ENCODE peak calls at places on chromosomes 4 and X, in five cellular contexts. One of them, this sample, is unnamed.

GRCh38 chr4:177107288-177107901 is 202.3 kb upstream of the NEIL3 start:
- DNase-seq in esophagus squamous epithelium: no peak
- DNase-seq in HCT116: no peak
- DNase-seq in GM12865: peak; percentile 9
- DNase-seq in heart left ventricle: no peak
- DNase-seq in this sample: no peak

GRCh38 chr4:87853108-87853507 is 20.3 kb downstream of the MEPE start:
- DNase-seq in esophagus squamous epithelium: no peak
- DNase-seq in HCT116: peak; percentile 45
- DNase-seq in GM12865: peak; percentile 28
- DNase-seq in heart left ventricle: no peak
- DNase-seq in this sample: peak; percentile 31

GRCh38 chr4:1053080-1053661 is 41.7 kb downstream of the FGFRL1 start:
- DNase-seq in esophagus squamous epithelium: no peak
- DNase-seq in HCT116: no peak
- DNase-seq in GM12865: no peak
- DNase-seq in heart left ventricle: no peak
- DNase-seq in this sample: peak; percentile 6

GRCh38 chr4:186666252-186666651 is 57.4 kb downstream of the FAT1 start:
- DNase-seq in esophagus squamous epithelium: no peak
- DNase-seq in HCT116: no peak
- DNase-seq in GM12865: no peak
- DNase-seq in heart left ventricle: no peak
- DNase-seq in this sample: no peak

GRCh38 chr4:84177831-84178230 is 321.3 kb downstream of the NKX6-1 start:
- DNase-seq in esophagus squamous epithelium: no peak
- DNase-seq in HCT116: no peak
- DNase-seq in GM12865: no peak
- DNase-seq in heart left ventricle: no peak
- DNase-seq in this sample: no peak

GRCh38 chr4:10620935-10621488 is 63.6 kb downstream of the CLNK start:
- DNase-seq in esophagus squamous epithelium: no peak
- DNase-seq in HCT116: no peak
- DNase-seq in GM12865: no peak
- DNase-seq in heart left ventricle: no peak
- DNase-seq in this sample: no peak

GRCh38 chr4:99863804-99864203 is 30.4 kb downstream of the LAMTOR3 start:
- DNase-seq in esophagus squamous epithelium: no peak
- DNase-seq in HCT116: no peak
- DNase-seq in GM12865: no peak
- DNase-seq in heart left ventricle: no peak
- DNase-seq in this sample: no peak

GRCh38 chr4:47662975-47663374 is 174.9 kb downstream of the CORIN start:
- DNase-seq in esophagus squamous epithelium: no peak
- DNase-seq in HCT116: peak; percentile 29
- DNase-seq in GM12865: peak; percentile 22
- DNase-seq in heart left ventricle: no peak
- DNase-seq in this sample: no peak

GRCh38 chr4:125181804-125182203 is 133.0 kb upstream of the FAT4 start:
- DNase-seq in esophagus squamous epithelium: no peak
- DNase-seq in HCT116: no peak
- DNase-seq in GM12865: no peak
- DNase-seq in heart left ventricle: no peak
- DNase-seq in this sample: no peak

GRCh38 chrX:40081679-40082068 is 16.1 kb downstream of the BCOR start:
- DNase-seq in esophagus squamous epithelium: no peak
- DNase-seq in HCT116: no peak
- DNase-seq in GM12865: no peak
- DNase-seq in heart left ventricle: no peak
- DNase-seq in this sample: no peak

GRCh38 chr4:130851932-130852331 is 1756.0 kb downstream of the C4orf33 start:
- DNase-seq in esophagus squamous epithelium: no peak
- DNase-seq in HCT116: no peak
- DNase-seq in GM12865: no peak
- DNase-seq in heart left ventricle: no peak
- DNase-seq in this sample: no peak

GRCh38 chr4:5893013-5893580 is at the start of gene CRMP1:
- DNase-seq in esophagus squamous epithelium: no peak
- DNase-seq in HCT116: no peak
- DNase-seq in GM12865: no peak
- DNase-seq in heart left ventricle: no peak
- DNase-seq in this sample: no peak

GRCh38 chr4:31058656-31059055 is 338.5 kb downstream of the PCDH7 start:
- DNase-seq in esophagus squamous epithelium: no peak
- DNase-seq in HCT116: no peak
- DNase-seq in GM12865: no peak
- DNase-seq in heart left ventricle: no peak
- DNase-seq in this sample: no peak

GRCh38 chrX:13123857-13124345 is 79.5 kb upstream of the FAM9C start:
- DNase-seq in esophagus squamous epithelium: no peak
- DNase-seq in HCT116: no peak
- DNase-seq in GM12865: peak; percentile 24
- DNase-seq in heart left ventricle: no peak
- DNase-seq in this sample: no peak

GRCh38 chrX:57286507-57287251 is at the start of gene FAAH2:
- DNase-seq in esophagus squamous epithelium: no peak
- DNase-seq in HCT116: peak; percentile 90
- DNase-seq in GM12865: peak; percentile 40
- DNase-seq in heart left ventricle: no peak
- DNase-seq in this sample: peak; percentile 82
- H3K4me3 ChIP-seq in esophagus squamous epithelium: peak within 1 kb of the TSS; percentile 55
- H3K4me3 ChIP-seq in HCT116: peak within 1 kb of the TSS; percentile 68
- H3K4me3 ChIP-seq in GM12865: peak within 1 kb of the TSS; percentile 42
- H3K4me3 ChIP-seq in heart left ventricle: peak within 1 kb of the TSS; percentile 25
- H3K4me3 ChIP-seq in this sample: no peak within 1 kb of the TSS

DNA sequence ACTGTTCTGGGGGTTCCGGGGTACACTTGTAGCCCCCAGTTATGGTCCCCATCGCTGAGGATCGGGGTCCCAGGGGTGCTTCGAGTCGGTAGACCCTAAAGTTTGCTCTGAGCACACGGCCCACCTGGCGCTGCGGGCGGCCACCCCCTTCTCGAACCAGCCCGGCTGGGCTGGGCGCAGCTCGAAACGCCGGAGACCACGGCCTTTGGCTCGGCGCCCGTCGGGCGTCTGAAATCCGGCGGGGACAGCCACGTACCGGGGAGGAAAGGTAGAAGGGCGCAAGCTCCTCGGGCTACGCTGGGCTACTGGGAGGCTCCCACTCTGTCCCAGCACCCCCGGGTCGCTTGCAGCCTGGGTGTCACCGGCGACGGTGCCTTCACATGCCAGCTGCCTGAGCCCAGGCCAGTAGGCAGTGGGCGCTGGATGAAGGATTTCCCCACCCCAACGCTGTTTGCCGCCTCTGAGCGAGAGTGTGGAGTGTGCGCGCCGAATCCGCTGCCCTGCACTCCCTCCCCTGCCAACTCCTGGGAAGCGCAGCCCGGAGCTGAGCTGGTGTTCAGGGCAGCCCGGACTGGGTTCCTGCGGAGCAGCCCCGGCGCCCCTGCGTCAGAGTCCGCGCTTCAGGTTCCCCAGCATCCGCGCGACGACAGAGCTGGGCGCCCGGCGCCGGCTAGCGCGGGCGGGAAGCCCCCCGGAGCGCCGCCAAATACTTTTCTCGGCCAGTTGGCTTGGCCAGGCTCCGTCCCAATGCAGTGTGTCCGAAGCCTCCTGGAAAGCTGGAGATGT is 637 bp downstream of the MAMLD1 start:
- DNase-seq in esophagus squamous epithelium: no peak
- DNase-seq in HCT116: no peak
- DNase-seq in GM12865: no peak
- DNase-seq in heart left ventricle: peak; percentile 29
- DNase-seq in this sample: peak; percentile 55
- TF ChIP-seq CTCF in esophagus squamous epithelium: no peak
- TF ChIP-seq CTCF in HCT116: no peak
- TF ChIP-seq CTCF in GM12865: no peak
- TF ChIP-seq CTCF in heart left ventricle: no peak
- TF ChIP-seq CTCF in this sample: no peak

GRCh38 chr4:70915874-70916559 is 13.8 kb downstream of the MOB1B start:
- DNase-seq in esophagus squamous epithelium: no peak
- DNase-seq in HCT116: no peak
- DNase-seq in GM12865: peak; percentile 42
- DNase-seq in heart left ventricle: no peak
- DNase-seq in this sample: no peak

GRCh38 chr4:70915048-70915815 is 13.1 kb downstream of the MOB1B start:
- DNase-seq in esophagus squamous epithelium: no peak
- DNase-seq in HCT116: no peak
- DNase-seq in GM12865: no peak
- DNase-seq in heart left ventricle: no peak
- DNase-seq in this sample: no peak

GRCh38 chr4:70913947-70914445 is 11.8 kb downstream of the MOB1B start:
- DNase-seq in esophagus squamous epithelium: no peak
- DNase-seq in HCT116: no peak
- DNase-seq in GM12865: no peak
- DNase-seq in heart left ventricle: no peak
- DNase-seq in this sample: no peak

GRCh38 chr4:70908993-70909556 is 6.9 kb downstream of the MOB1B start:
- DNase-seq in esophagus squamous epithelium: no peak
- DNase-seq in HCT116: no peak
- DNase-seq in GM12865: no peak
- DNase-seq in heart left ventricle: no peak
- DNase-seq in this sample: no peak

GRCh38 chr4:70914631-70915030 is 12.5 kb downstream of the MOB1B start:
- DNase-seq in esophagus squamous epithelium: no peak
- DNase-seq in HCT116: no peak
- DNase-seq in GM12865: no peak
- DNase-seq in heart left ventricle: no peak
- DNase-seq in this sample: no peak
- H3K4me3 ChIP-seq in esophagus squamous epithelium: peak overlapping the region; percentile 43
- H3K4me3 ChIP-seq in HCT116: no peak overlapping the region
- H3K4me3 ChIP-seq in GM12865: no peak overlapping the region
- H3K4me3 ChIP-seq in heart left ventricle: no peak overlapping the region
- H3K4me3 ChIP-seq in this sample: no peak overlapping the region

GRCh38 chrX:75301060-75301459 is 27.2 kb downstream of the UPRT start:
- DNase-seq in esophagus squamous epithelium: no peak
- DNase-seq in HCT116: no peak
- DNase-seq in GM12865: no peak
- DNase-seq in heart left ventricle: no peak
- DNase-seq in this sample: no peak

GRCh38 chrX:75303795-75304194 is 29.9 kb downstream of the UPRT start:
- DNase-seq in esophagus squamous epithelium: no peak
- DNase-seq in HCT116: no peak
- DNase-seq in GM12865: no peak
- DNase-seq in heart left ventricle: no peak
- DNase-seq in this sample: no peak
- TF ChIP-seq CTCF in esophagus squamous epithelium: no peak
- TF ChIP-seq CTCF in HCT116: no peak
- TF ChIP-seq CTCF in GM12865: no peak
- TF ChIP-seq CTCF in heart left ventricle: no peak
- TF ChIP-seq CTCF in this sample: no peak

GRCh38 chrX:31265383-31265782 is 193.5 kb upstream of the FTHL17 start:
- DNase-seq in esophagus squamous epithelium: no peak
- DNase-seq in HCT116: no peak
- DNase-seq in GM12865: no peak
- DNase-seq in heart left ventricle: no peak
- DNase-seq in this sample: no peak
- H3K4me3 ChIP-seq in esophagus squamous epithelium: peak overlapping the region; percentile 73
- H3K4me3 ChIP-seq in HCT116: no peak overlapping the region
- H3K4me3 ChIP-seq in GM12865: no peak overlapping the region
- H3K4me3 ChIP-seq in heart left ventricle: peak overlapping the region; percentile 66
- H3K4me3 ChIP-seq in this sample: no peak overlapping the region

GRCh38 chrX:129566081-129566480 is 26.0 kb downstream of the OCRL start:
- DNase-seq in esophagus squamous epithelium: no peak
- DNase-seq in HCT116: no peak
- DNase-seq in GM12865: no peak
- DNase-seq in heart left ventricle: no peak
- DNase-seq in this sample: no peak
- TF ChIP-seq CTCF in esophagus squamous epithelium: no peak
- TF ChIP-seq CTCF in HCT116: no peak
- TF ChIP-seq CTCF in GM12865: no peak
- TF ChIP-seq CTCF in heart left ventricle: no peak
- TF ChIP-seq CTCF in this sample: no peak

GRCh38 chr4:20480161-20480947 is 219.9 kb upstream of the PACRGL start:
- DNase-seq in esophagus squamous epithelium: no peak
- DNase-seq in HCT116: no peak
- DNase-seq in GM12865: no peak
- DNase-seq in heart left ventricle: no peak
- DNase-seq in this sample: no peak
- H3K4me3 ChIP-seq in esophagus squamous epithelium: no peak overlapping the region
- H3K4me3 ChIP-seq in HCT116: no peak overlapping the region
- H3K4me3 ChIP-seq in GM12865: no peak overlapping the region
- H3K4me3 ChIP-seq in heart left ventricle: no peak overlapping the region
- H3K4me3 ChIP-seq in this sample: no peak overlapping the region

GRCh38 chrX:148501121-148502066 is 977 bp downstream of the AFF2 start:
- DNase-seq in esophagus squamous epithelium: no peak
- DNase-seq in HCT116: no peak
- DNase-seq in GM12865: peak; percentile 1
- DNase-seq in heart left ventricle: peak; percentile 20
- DNase-seq in this sample: no peak

GRCh38 chrX:148498067-148498466 is 2.4 kb upstream of the AFF2 start:
- DNase-seq in esophagus squamous epithelium: no peak
- DNase-seq in HCT116: no peak
- DNase-seq in GM12865: no peak
- DNase-seq in heart left ventricle: no peak
- DNase-seq in this sample: no peak

GRCh38 chrX:148504412-148504950 is 4.1 kb downstream of the AFF2 start:
- DNase-seq in esophagus squamous epithelium: no peak
- DNase-seq in HCT116: no peak
- DNase-seq in GM12865: no peak
- DNase-seq in heart left ventricle: no peak
- DNase-seq in this sample: no peak

GRCh38 chrX:148499638-148500427 is 584 bp upstream of the AFF2 start:
- DNase-seq in esophagus squamous epithelium: no peak
- DNase-seq in HCT116: no peak
- DNase-seq in GM12865: no peak
- DNase-seq in heart left ventricle: no peak
- DNase-seq in this sample: no peak

DNA sequence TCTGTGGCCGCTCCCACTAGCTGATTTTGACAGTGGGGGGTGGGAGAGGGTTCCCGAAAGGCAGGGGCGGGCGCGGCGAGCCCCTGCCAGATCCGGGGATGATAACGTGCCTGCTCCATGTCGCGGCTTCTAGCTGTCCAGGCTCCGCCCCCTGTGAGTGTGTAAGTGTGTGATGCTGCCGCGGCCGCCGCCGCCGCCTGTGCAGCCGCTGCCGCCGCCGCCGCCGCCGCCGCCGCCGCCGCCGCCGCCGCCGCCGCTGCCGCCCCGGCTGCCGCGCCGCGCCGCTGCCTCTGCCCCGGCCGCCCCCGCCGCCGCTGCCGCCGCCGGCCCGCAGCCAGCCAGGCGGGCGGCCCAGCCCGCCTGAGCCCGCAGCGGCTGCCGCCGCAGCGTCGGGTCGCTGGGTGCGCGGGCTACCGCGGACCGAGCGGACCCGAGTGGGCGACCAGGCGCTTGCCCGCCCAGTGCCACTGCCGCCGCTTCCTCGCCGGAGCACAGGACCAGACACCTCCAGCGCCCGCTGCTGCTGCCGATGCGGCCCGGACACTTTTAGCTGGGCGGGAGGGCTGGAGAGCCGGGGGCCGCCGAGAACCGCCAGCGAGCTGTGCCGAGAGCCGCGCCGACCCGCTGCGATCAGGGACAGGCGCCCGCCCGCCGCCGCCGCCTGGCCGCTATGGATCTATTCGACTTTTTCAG is at the start of gene AFF2:
- DNase-seq in esophagus squamous epithelium: no peak
- DNase-seq in HCT116: no peak
- DNase-seq in GM12865: peak; percentile 41
- DNase-seq in heart left ventricle: peak; percentile 33
- DNase-seq in this sample: peak; percentile 18
- TF ChIP-seq CTCF in esophagus squamous epithelium: no peak
- TF ChIP-seq CTCF in HCT116: no peak
- TF ChIP-seq CTCF in GM12865: no peak
- TF ChIP-seq CTCF in heart left ventricle: no peak
- TF ChIP-seq CTCF in this sample: no peak

GRCh38 chrX:108516184-108516583 is 76.5 kb downstream of the COL4A5 start:
- DNase-seq in esophagus squamous epithelium: no peak
- DNase-seq in HCT116: no peak
- DNase-seq in GM12865: no peak
- DNase-seq in heart left ventricle: no peak
- DNase-seq in this sample: no peak
- H3K4me3 ChIP-seq in esophagus squamous epithelium: no peak overlapping the region
- H3K4me3 ChIP-seq in HCT116: no peak overlapping the region
- H3K4me3 ChIP-seq in GM12865: no peak overlapping the region
- H3K4me3 ChIP-seq in heart left ventricle: no peak overlapping the region
- H3K4me3 ChIP-seq in this sample: no peak overlapping the region